ENCODE peak calls at places on chromosomes 1 and 21, in four cellular contexts. B, F, T and U are unnamed samples.

GRCh38 chr1:146039844-146040194 is 18.3 kb upstream of the HJV start:
- DNase-seq in F (no peak), T (no peak), B (no peak), U (no peak)

GRCh38 chr1:177068011-177068410 is 96.5 kb downstream of the ASTN1 start:
- DNase-seq in F (no peak), T (no peak), B (no peak), U (no peak)

GRCh38 chr1:196148367-196148970 is 459.8 kb downstream of the KCNT2 start:
- DNase-seq in T (peak), F (peak), B (no peak), U (no peak)

GRCh38 chr1:222529181-222529580 is 18.7 kb downstream of the HHIPL2 start:
- DNase-seq in B (no peak), F (no peak), T (no peak), U (no peak)

GRCh38 chr21:38282921-38283320 is 26.1 kb downstream of the KCNJ15 start:
- DNase-seq in T (no peak), B (no peak), F (no peak), U (no peak)

GRCh38 chr1:76867342-76868130 is at the start of gene ST6GALNAC5:
- DNase-seq in T (peak), F (no peak), B (no peak), U (peak)

GRCh38 chr1:28450561-28450960 is 55.3 kb upstream of the RCC1 start:
- DNase-seq in B (no peak), F (no peak), T (no peak), U (no peak)

GRCh38 chr1:222543817-222544216 is 4.1 kb downstream of the HHIPL2 start:
- DNase-seq in B (no peak), T (no peak), F (no peak), U (no peak)

GRCh38 chr1:91730781-91731732 is 154.9 kb downstream of the TGFBR3 start:
- DNase-seq in F (no peak), B (peak), T (peak), U (no peak)

GRCh38 chr1:4624141-4624715 is 30.2 kb upstream of the AJAP1 start:
- DNase-seq in B (no peak), T (no peak), F (no peak), U (no peak)

GRCh38 chr1:60972841-60973364 is 109.5 kb upstream of the NFIA start:
- DNase-seq in F (no peak), B (no peak), T (no peak), U (no peak)

GRCh38 chr1:78339490-78339889 is 151.3 kb upstream of the PTGFR start:
- DNase-seq in F (no peak), B (no peak), T (no peak), U (no peak)

GRCh38 chr1:37561794-37562132 is 5.0 kb downstream of the DNALI1 start:
- DNase-seq in B (peak), T (peak), F (no peak), U (peak)

GRCh38 chr1:16960560-16961296 is 19.7 kb downstream of the MFAP2 start:
- DNase-seq in B (peak), F (peak), T (no peak), U (peak)

GRCh38 chr1:160459687-160460086 is 59.3 kb downstream of the VANGL2 start:
- DNase-seq in T (no peak), B (no peak), F (no peak), U (no peak)

GRCh38 chr1:107963601-107964396 is 1.2 kb downstream of the VAV3 start:
- DNase-seq in F (no peak), T (no peak), B (peak), U (peak)

GRCh38 chr1:15799928-15800835 is 7.3 kb downstream of the UQCRHL start:
- DNase-seq in F (no peak), B (no peak), T (no peak), U (no peak)

GRCh38 chr1:207762622-207763021 is 10.8 kb downstream of the CD46 start:
- DNase-seq in T (no peak), F (no peak), B (no peak), U (no peak)

GRCh38 chr1:112509005-112509659 is 367 bp downstream of the WNT2B start:
- DNase-seq in T (no peak), F (no peak), B (no peak), U (peak)

GRCh38 chr1:34500451-34500850 is 254.4 kb upstream of the GJB5 start:
- DNase-seq in T (no peak), F (no peak), B (no peak), U (no peak)

GRCh38 chr1:25513666-25514065 is 29.7 kb upstream of the LDLRAP1 start:
- DNase-seq in T (no peak), F (no peak), B (no peak), U (no peak)

GRCh38 chr1:20319456-20319855 is 28.8 kb downstream of the VWA5B1 start:
- DNase-seq in T (no peak), B (no peak), F (no peak), U (no peak)

GRCh38 chr21:43864313-43864805 is 664 bp upstream of the AGPAT3 start:
- DNase-seq in B (peak), F (peak), T (peak), U (peak)

GRCh38 chr21:31335957-31336738 is 7.9 kb downstream of the TIAM1 start:
- DNase-seq in T (peak), F (no peak), B (peak), U (peak)

GRCh38 chr21:41961282-41961701 is 7.5 kb upstream of the C2CD2 start:
- DNase-seq in F (no peak), B (no peak), T (no peak), U (no peak)

GRCh38 chr1:118100686-118101300 is 84.2 kb downstream of the SPAG17 start:
- DNase-seq in B (no peak), F (peak), T (no peak), U (no peak)

GRCh38 chr1:230668227-230668626 is 25.9 kb downstream of the COG2 start:
- DNase-seq in B (no peak), T (no peak), F (no peak), U (no peak)

GRCh38 chr1:6727535-6727934 is 25.9 kb upstream of the DNAJC11 start:
- DNase-seq in B (peak), F (no peak), T (peak), U (peak)

GRCh38 chr1:22133928-22134324 is 9.0 kb downstream of the WNT4 start:
- DNase-seq in F (no peak), T (no peak), B (no peak), U (no peak)